ENCODE peak calls at places on chromosome 15, in ten cellular contexts. N is GM18507; A is naive thymus-derived CD8-positive, alpha-beta T cell; J is NCI-H774; Y is DMS153; T is endothelial cell; W is lower lobe of right lung; X is stimulated activated CD8-positive, alpha-beta memory T cell treated with anti-CD3 and anti-CD28 coated beads, Interleukin-4, amount 100 ng/mL, for 24 hours; Q is tibial artery; B is T-cell. E is an unnamed sample.

GRCh38 chr15:93089855-93090305 is 869 bp upstream of the RGMA start:
- DNase-seq in N (no peak), A (no peak), J (no peak), Y (no peak), T (no peak), W (no peak), X (no peak), Q (no peak), B (no peak), E (no peak)

GRCh38 chr15:88629071-88629470 is 7.9 kb downstream of the AEN start:
- DNase-seq in N (no peak), A (no peak), J (no peak), Y (no peak), T (no peak), W (no peak), X (no peak), Q (peak), B (no peak), E (no peak)

GRCh38 chr15:47363653-47364052 is 353.7 kb upstream of the SEMA6D start:
- DNase-seq in N (no peak), A (no peak), J (no peak), Y (no peak), T (no peak), W (no peak), X (no peak), Q (no peak), B (no peak), E (no peak)

GRCh38 chr15:78739996-78740903 is 71.0 kb downstream of the ADAMTS7 start:
- DNase-seq in N (no peak), A (peak), J (peak), Y (peak), T (peak), W (peak), X (peak), Q (no peak), B (no peak), E (no peak)

GRCh38 chr15:42084465-42085235 is 9.7 kb downstream of the PLA2G4D start:
- DNase-seq in N (peak), A (peak), J (peak), Y (no peak), T (peak), W (peak), X (no peak), Q (peak), B (no peak), E (no peak)

GRCh38 chr15:58549780-58550064 is 117.9 kb downstream of the LIPC start:
- DNase-seq in N (no peak), A (no peak), J (no peak), Y (no peak), T (no peak), W (no peak), X (no peak), Q (no peak), B (no peak), E (no peak)

GRCh38 chr15:57089815-57090214 is 171.4 kb downstream of the TCF12 start:
- DNase-seq in N (no peak), A (no peak), J (no peak), Y (no peak), T (no peak), W (no peak), X (no peak), Q (no peak), B (no peak), E (no peak)

GRCh38 chr15:66619152-66619903 is 53.5 kb upstream of the LCTL start:
- DNase-seq in N (peak), A (peak), J (peak), Y (peak), T (peak), W (peak), X (peak), Q (peak), B (no peak), E (no peak)

GRCh38 chr15:83999396-84000120 is 236.0 kb upstream of the GOLGA6L4 start:
- DNase-seq in N (no peak), A (no peak), J (no peak), Y (no peak), T (no peak), W (no peak), X (no peak), Q (no peak), B (no peak), E (no peak)

GRCh38 chr15:33068007-33068441 is 126.5 kb downstream of the FMN1 start:
- DNase-seq in N (no peak), A (no peak), J (peak), Y (peak), T (no peak), W (peak), X (no peak), Q (peak), B (no peak), E (no peak)

GRCh38 chr15:61856295-61856694 is 204.0 kb downstream of the VPS13C start:
- DNase-seq in N (no peak), A (no peak), J (no peak), Y (no peak), T (no peak), W (no peak), X (no peak), Q (no peak), B (no peak), E (no peak)

GRCh38 chr15:67148196-67148701 is 82.8 kb downstream of the SMAD3 start:
- DNase-seq in N (no peak), A (no peak), J (peak), Y (no peak), T (no peak), W (no peak), X (no peak), Q (peak), B (no peak), E (no peak)

E was measured in NCI-H187 treated with DMSO at 0.1 percent for 48 hours.